ENCODE peak calls at places on chromosomes 3 and 15, in five cellular contexts. M is transverse colon, Q is A549, P is heart left ventricle, G is heart right ventricle. U is an unnamed sample. For H3K4me1 and H3K9me3, the result is how much of the 10 kb centered on the place peaks cover.

GRCh38 chr3:15007681-15008141 is 57.4 kb downstream of the MRPS25 start:
- DNase-seq in P (no peak), Q (no peak), M (no peak), G (no peak), U (no peak)

GRCh38 chr15:22891426-22892210 is 53.2 kb downstream of the NIPA2 start:
- DNase-seq in G (no peak), P (no peak), M (no peak), Q (no peak), U (no peak)

GRCh38 chr3:58422756-58423324 is 10.8 kb downstream of the PDHB start:
- DNase-seq in M (no peak), Q (peak), G (no peak), P (no peak), U (no peak)

GRCh38 chr15:75864213-75865059 is 21.2 kb downstream of the UBE2Q2 start:
- DNase-seq in P (no peak), M (no peak), Q (no peak), G (no peak), U (no peak)

GRCh38 chr15:67474405-67475080 is 46.4 kb upstream of the C15orf61 start:
- DNase-seq in G (no peak), M (no peak), Q (no peak), P (no peak), U (no peak)

GRCh38 chr3:13078158-13078905 is 5.1 kb upstream of the IQSEC1 start:
- DNase-seq in M (no peak), P (no peak), G (no peak), Q (no peak), U (no peak)

GRCh38 chr3:156772588-156773206 is 53.5 kb upstream of the LEKR1 start:
- DNase-seq in G (no peak), P (no peak), Q (no peak), M (no peak), U (no peak)

GRCh38 chr15:63833246-63833696 is 477 bp downstream of the HERC1 start:
- DNase-seq in P (peak), G (peak), Q (peak), M (peak), U (peak)

GRCh38 chr3:54957711-54958110 is 29.9 kb upstream of the LRTM1 start:
- DNase-seq in M (no peak), P (no peak), Q (no peak), G (no peak), U (no peak)

GRCh38 chr3:147483578-147483977 is 74.4 kb downstream of the ZIC1 start:
- DNase-seq in M (no peak), G (no peak), Q (no peak), P (no peak), U (no peak)

GRCh38 chr15:85142324-85142723 is 160.7 kb downstream of the PDE8A start:
- DNase-seq in M (no peak), P (no peak), G (no peak), Q (no peak), U (no peak)

GRCh38 chr3:196968233-196969000 is at the start of gene PIGZ:
- DNase-seq in Q (no peak), M (peak), P (peak), G (peak), U (no peak)

GRCh38 chr3:43307226-43307625 is 20.9 kb downstream of the SNRK start:
- DNase-seq in Q (no peak), M (no peak), G (no peak), P (no peak), U (no peak)

GRCh38 chr3:165868088-165868487 is 30.9 kb upstream of the BCHE start:
- DNase-seq in P (no peak), G (no peak), M (no peak), Q (no peak), U (no peak)

GRCh38 chr3:174242311-174243041 is 616.7 kb upstream of the NAALADL2 start:
- DNase-seq in G (no peak), P (peak), Q (no peak), M (no peak), U (peak)

GRCh38 chr3:72814308-72814707 is 33.9 kb downstream of the SHQ1 start:
- DNase-seq in G (no peak), M (no peak), P (no peak), Q (no peak), U (no peak)

GRCh38 chr15:29698030-29698701 is 124.1 kb downstream of the TJP1 start:
- DNase-seq in M (no peak), Q (peak), P (no peak), G (no peak), U (no peak)

GRCh38 chr15:46654993-46655392 is 1020.2 kb downstream of the SQOR start:
- DNase-seq in Q (no peak), P (no peak), G (no peak), M (no peak), U (no peak)

GRCh38 chr3:2244137-2244536 is 145.5 kb downstream of the CNTN4 start:
- DNase-seq in M (no peak), G (no peak), P (no peak), Q (no peak), U (no peak)

GRCh38 chr3:98482717-98483482 is 14.6 kb upstream of the OR5K2 start:
- DNase-seq in P (no peak), M (no peak), G (no peak), Q (no peak), U (no peak)

GRCh38 chr3:40843851-40844548 is 319.2 kb downstream of the ZNF621 start:
- DNase-seq in M (no peak), P (no peak), G (no peak), Q (no peak), U (no peak)

GRCh38 chr3:30141178-30141581 is 465.2 kb upstream of the TGFBR2 start:
- DNase-seq in Q (no peak), M (no peak), G (no peak), P (no peak), U (no peak)

GRCh38 chr3:197730200-197730599 is 6.5 kb downstream of the RUBCN start:
- DNase-seq in P (no peak), Q (no peak), M (no peak), G (no peak), U (no peak)

GRCh38 chr3:37554364-37554763 is 307.3 kb upstream of the CTDSPL start:
- DNase-seq in P (no peak), Q (no peak), G (no peak), M (no peak), U (no peak)

GRCh38 chr15:68504721-68505090 is 72.7 kb upstream of the ITGA11 start:
- DNase-seq in G (no peak), M (no peak), P (no peak), Q (no peak), U (no peak)

GRCh38 chr15:80210612-80211554 is 41.1 kb downstream of the CTXND1 start:
- DNase-seq in P (no peak), M (no peak), G (no peak), Q (no peak), U (no peak)

GRCh38 chr15:67691450-67691849 is 133.9 kb upstream of the SKOR1 start:
- DNase-seq in G (no peak), Q (no peak), M (no peak), P (no peak), U (no peak)

GRCh38 chr15:74657846-74658245 is 38.0 kb downstream of the EDC3 start:
- DNase-seq in G (no peak), P (no peak), Q (no peak), M (no peak), U (no peak)

GRCh38 chr3:58386966-58387365 is 46.7 kb downstream of the PDHB start:
- DNase-seq in M (peak), G (no peak), Q (no peak), P (peak), U (no peak)

GRCh38 chr15:77650285-77650684 is 17.6 kb upstream of the LINGO1 start:
- DNase-seq in P (no peak), Q (peak), G (no peak), M (no peak), U (no peak)

GRCh38 chr3:128922804-128923459 is 43.5 kb downstream of the ACAD9 start:
- DNase-seq in P (no peak), M (no peak), G (no peak), Q (no peak), U (peak)

GRCh38 chr15:70050970-70051369 is 46.7 kb downstream of the TLE3 start:
- DNase-seq in Q (no peak), M (no peak), P (no peak), G (no peak), U (peak)

GRCh38 chr3:98735761-98736269 is 27.3 kb upstream of the ST3GAL6 start:
- DNase-seq in Q (no peak), G (no peak), M (no peak), P (no peak), U (no peak)

GRCh38 chr15:78037328-78037727 is 40.2 kb downstream of the TBC1D2B start:
- DNase-seq in M (no peak), G (no peak), Q (no peak), P (no peak), U (no peak)

GRCh38 chr15:40796041-40796440 is 10.8 kb upstream of the ZFYVE19 start:
- DNase-seq in G (no peak), Q (no peak), P (no peak), M (no peak), U (no peak)

GRCh38 chr3:167874667-167875372 is 139.3 kb downstream of the SERPINI1 start:
- DNase-seq in M (no peak), G (no peak), P (peak), Q (no peak), U (no peak)

GRCh38 chr15:92062505-92062904 is 209.0 kb downstream of the SLCO3A1 start:
- DNase-seq in M (no peak), G (no peak), P (peak), Q (no peak), U (no peak)

GRCh38 chr3:99948467-99949089 is 130.9 kb downstream of the CMSS1 start:
- DNase-seq in G (no peak), M (no peak), P (no peak), Q (no peak), U (no peak)

DNA sequence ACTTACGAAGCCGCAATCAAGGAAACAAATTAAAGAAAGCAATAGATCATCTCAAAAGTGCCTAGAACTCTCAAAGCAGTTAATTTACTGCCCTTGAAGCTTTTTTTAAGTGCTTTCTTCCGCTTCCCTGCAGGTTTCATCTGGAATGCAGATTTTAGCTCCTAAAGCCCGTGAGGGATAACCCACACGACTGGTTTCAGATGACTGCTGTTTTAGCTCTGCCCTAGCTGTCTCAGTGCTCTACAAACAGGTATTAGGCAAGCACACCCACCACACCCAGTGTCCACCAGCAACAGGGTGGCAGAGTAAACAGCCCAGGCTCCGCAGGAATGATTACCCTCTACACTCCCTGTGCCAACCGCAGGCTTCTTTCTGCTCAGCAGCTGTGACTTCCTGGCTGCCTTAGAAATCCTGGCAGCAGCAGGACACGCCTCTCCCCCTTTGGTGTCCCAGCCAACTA is 126.0 kb downstream of the FMN1 start:
- DNase-seq in M (peak), Q (peak), P (peak), G (no peak), U (no peak)
- H3K4me1 ChIP-seq in M (under half), Q (under half), P (under half), G (under half), U (under half)

GRCh38 chr3:172357850-172358754 is 90.2 kb downstream of the GHSR start:
- DNase-seq in G (no peak), P (no peak), M (no peak), Q (no peak), U (no peak)

GRCh38 chr3:172354931-172355499 is 93.2 kb downstream of the GHSR start:
- DNase-seq in Q (no peak), M (no peak), P (no peak), G (no peak), U (no peak)

GRCh38 chr3:172359231-172359630 is 89.0 kb downstream of the GHSR start:
- DNase-seq in G (no peak), P (no peak), M (no peak), Q (no peak), U (no peak)

GRCh38 chr3:172355836-172356235 is 92.4 kb downstream of the GHSR start:
- DNase-seq in P (no peak), G (no peak), Q (no peak), M (peak), U (peak)

DNA sequence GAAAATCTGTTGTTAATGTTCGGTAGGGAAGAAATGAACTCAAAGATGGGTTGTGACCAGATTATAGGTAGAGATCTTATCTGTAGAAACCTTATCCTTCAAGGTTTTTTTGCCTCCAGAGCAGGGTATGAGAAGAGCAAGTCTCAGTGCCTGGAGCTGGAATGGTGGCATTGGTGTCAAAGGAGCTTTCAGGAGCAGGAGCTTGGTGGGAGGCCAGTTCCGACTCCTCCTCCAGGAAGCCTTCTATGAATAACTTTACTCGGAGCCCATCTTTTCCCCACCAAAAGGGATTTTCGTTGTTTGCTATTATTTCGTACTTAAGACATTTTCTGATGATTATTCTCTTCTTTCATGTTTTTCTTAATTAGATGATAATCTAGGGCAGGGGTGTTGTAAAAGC is 91.8 kb downstream of the GHSR start:
- DNase-seq in M (no peak), G (no peak), Q (no peak), P (no peak), U (no peak)
- H3K9me3 ChIP-seq in M (under half), G (under half), Q (under half), P (under half), U (under half)

DNA sequence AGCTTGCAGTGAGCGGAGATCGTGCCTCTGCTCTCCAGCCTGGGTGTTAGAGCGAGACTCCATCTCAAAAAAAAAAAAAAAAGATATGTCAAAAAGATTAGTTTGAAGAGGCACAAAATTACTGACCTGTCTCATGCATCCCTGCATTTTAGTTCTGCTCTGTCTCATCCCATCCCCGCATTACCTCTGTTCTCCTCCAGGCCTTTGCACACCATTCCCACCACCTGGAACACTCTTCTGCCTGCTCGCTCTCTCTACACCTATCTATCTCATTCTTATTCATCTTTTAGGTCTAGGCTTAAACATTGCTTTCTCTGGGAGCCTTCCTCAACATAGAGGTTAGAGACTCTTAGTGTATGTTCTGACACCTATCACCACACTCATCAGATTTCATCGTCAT is 32.9 kb upstream of the ZNF770 start:
- DNase-seq in M (no peak), G (no peak), P (no peak), Q (no peak), U (no peak)
- H3K4me1 ChIP-seq in M (under half), G (under half), P (under half), Q (under half), U (under half)

DNA sequence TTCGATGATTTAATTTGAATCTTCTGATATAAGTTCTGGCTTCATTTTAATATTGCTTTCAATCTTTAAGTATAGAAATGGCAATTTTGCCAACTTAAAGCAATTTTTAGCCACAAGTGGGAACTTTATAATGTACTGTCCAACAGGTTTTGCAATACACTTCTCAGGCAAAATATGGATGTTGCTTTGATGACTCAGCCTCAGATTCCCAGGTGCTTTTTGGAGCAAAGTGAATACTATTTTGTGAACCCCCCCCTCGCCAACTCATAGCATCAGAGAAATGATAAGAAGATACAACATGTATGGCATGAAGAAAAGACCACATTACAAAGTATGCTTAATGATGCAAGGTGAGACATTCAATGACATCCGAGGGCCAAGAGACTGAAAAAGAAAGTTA is 158.1 kb downstream of the GABRB3 start:
- DNase-seq in M (no peak), G (no peak), Q (no peak), P (no peak), U (no peak)
- H3K9me3 ChIP-seq in M (under half), G (under half), Q (under half), P (under half), U (under half)

DNA sequence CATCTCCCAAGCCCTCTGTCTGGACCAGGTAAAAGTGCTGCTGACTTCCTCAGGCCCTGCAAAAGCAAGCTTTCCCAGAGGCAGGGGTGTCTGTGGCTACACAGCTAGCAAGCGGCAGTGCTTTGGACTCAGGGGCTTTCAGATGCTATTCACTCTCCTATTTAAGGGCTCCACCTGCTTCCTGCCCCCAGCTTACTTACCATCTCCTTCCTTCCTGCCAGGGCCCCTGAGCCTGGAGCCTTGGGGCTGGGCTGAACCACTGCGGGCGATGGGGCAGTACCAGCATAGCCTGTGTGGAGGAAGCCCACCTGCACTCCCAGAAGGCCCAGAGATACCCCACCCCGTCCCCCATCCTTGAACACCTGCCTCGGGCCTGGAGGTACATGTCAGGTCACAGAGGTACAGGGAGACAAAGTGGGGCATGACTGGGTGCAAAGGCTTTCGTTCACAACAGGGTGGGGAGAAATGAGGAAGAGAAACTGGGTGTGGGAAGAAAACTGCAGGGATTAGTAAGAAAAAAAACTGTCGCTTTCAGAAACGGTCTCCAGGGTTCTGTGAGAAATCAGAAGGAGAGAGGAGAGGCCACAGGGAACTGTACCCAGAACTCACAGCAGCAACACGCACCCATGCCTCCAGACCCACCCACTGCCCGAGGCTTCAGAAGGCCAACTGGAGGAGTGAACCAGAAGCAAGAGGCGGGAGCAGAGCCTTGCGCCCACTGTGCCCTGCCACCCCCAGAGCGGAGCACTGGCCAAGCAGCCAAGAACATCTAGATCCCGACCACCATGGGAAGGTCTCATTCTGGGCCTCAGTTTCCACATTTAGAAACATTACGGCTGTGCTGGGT is 49.5 kb downstream of the CCDC12 start:
- DNase-seq in P (no peak), G (no peak), M (peak), Q (no peak), U (no peak)
- H3K4me1 ChIP-seq in P (half or more), G (half or more), M (half or more), Q (half or more), U (under half)

GRCh38 chr15:25243800-25244097 is 195.1 kb downstream of the UBE3A start:
- DNase-seq in P (no peak), G (peak), M (peak), Q (no peak), U (peak)

GRCh38 chr15:25242957-25243799 is 195.6 kb downstream of the UBE3A start:
- DNase-seq in M (no peak), G (peak), P (no peak), Q (no peak), U (peak)

GRCh38 chr15:25246641-25247417 is 192.0 kb downstream of the UBE3A start:
- DNase-seq in M (peak), G (peak), P (peak), Q (no peak), U (peak)

GRCh38 chr15:25245801-25246622 is 192.8 kb downstream of the UBE3A start:
- DNase-seq in M (peak), Q (no peak), P (peak), G (no peak), U (peak)

DNA sequence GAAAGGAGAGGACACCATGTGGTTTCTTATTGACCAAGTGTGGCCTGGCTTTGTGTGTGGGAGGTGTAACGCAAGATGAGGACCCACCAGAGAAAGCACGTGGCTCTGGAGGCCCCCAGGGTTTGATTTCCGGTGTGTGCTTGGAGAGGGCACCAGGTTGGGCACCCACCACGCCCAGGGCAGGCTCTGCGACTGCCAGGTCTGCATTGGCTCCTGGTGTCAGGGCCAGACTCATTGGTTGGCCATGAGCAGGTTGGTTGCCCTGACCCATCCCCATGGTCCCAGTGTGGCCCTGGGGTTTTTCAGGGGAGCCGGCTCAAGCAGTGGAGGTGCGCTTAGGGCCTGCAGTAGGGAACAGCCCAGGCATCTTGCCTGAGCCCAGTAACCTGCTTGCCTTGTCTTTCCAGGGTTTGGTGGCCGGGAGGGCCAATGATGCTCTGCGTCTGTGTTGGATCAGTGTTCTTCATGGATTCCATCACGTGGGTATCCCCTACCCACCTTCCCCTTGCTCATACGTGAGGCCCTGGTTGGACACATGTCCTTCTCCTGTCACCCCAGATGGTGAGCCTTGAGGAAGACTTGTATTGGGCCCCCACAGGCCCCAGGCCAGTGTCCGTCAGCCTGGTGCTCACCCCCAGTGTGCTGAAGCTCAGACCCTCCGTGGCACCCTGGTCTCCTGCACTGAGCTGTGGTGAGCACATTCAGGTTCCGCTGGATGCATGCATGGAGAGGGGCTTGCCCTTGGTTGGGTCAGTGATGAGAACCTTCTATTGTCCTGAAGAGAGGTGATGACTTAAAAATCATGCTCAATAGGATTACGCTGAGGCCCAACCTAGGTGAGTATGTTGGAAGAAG is 193.9 kb downstream of the UBE3A start:
- DNase-seq in Q (no peak), G (peak), M (peak), P (peak), U (peak)
- H3K9me3 ChIP-seq in Q (under half), G (half or more), M (under half), P (under half), U (under half)

U was measured in aorta.